ENCODE peak calls at places on chromosomes 6 and 20, in ten cellular contexts. T, C, Z, D, J, U, K, X, I and B are unnamed samples.

GRCh38 chr20:15867899-15868298 is 705.3 kb downstream of the KIF16B start:
- DNase-seq in T (no peak), C (no peak), Z (no peak), D (no peak), J (no peak), U (no peak), K (peak; percentile 2), X (no peak), I (no peak), B (no peak)

GRCh38 chr6:54267798-54268197 is 40.4 kb upstream of the TINAG start:
- DNase-seq in T (peak; percentile 52), C (peak; percentile 65), Z (peak; percentile 42), D (peak; percentile 60), J (no peak), U (no peak), K (peak; percentile 61), X (peak; percentile 73), I (peak; percentile 27), B (peak; percentile 30)

GRCh38 chr20:50690979-50691584 is at the start of gene RIPOR3:
- DNase-seq in T (no peak), C (no peak), Z (peak; percentile 39), D (no peak), J (peak; percentile 63), U (no peak), K (no peak), X (peak; percentile 59), I (peak; percentile 12), B (no peak)

GRCh38 chr6:166626177-166627038 is 643 bp downstream of the RPS6KA2 start:
- DNase-seq in T (peak; percentile 44), C (peak; percentile 60), Z (peak; percentile 41), D (peak; percentile 49), J (no peak), U (no peak), K (no peak), X (peak; percentile 50), I (no peak), B (no peak)

GRCh38 chr6:35496036-35496850 is 636 bp downstream of the TEAD3 start:
- DNase-seq in T (peak; percentile 10), C (no peak), Z (peak; percentile 32), D (no peak), J (no peak), U (peak; percentile 98), K (no peak), X (peak; percentile 77), I (no peak), B (no peak)

GRCh38 chr20:62694868-62695267 is 13.8 kb upstream of the NTSR1 start:
- DNase-seq in T (no peak), C (no peak), Z (no peak), D (no peak), J (no peak), U (no peak), K (no peak), X (no peak), I (no peak), B (no peak)

GRCh38 chr6:67393356-67393755 is 1241.7 kb upstream of the ADGRB3 start:
- DNase-seq in T (no peak), C (no peak), Z (no peak), D (no peak), J (no peak), U (no peak), K (no peak), X (no peak), I (no peak), B (no peak)

GRCh38 chr6:20811112-20811746 is 277.0 kb downstream of the CDKAL1 start:
- DNase-seq in T (no peak), C (peak; percentile 95), Z (peak; percentile 100), D (peak; percentile 99), J (peak; percentile 61), U (peak; percentile 76), K (peak; percentile 91), X (peak; percentile 59), I (peak; percentile 99), B (no peak)

GRCh38 chr6:89385846-89386245 is 26.2 kb downstream of the RRAGD start:
- DNase-seq in T (no peak), C (no peak), Z (no peak), D (no peak), J (no peak), U (no peak), K (no peak), X (no peak), I (no peak), B (no peak)

GRCh38 chr6:165846123-165846966 is 183.3 kb upstream of the PDE10A start:
- DNase-seq in T (no peak), C (no peak), Z (no peak), D (peak; percentile 8), J (no peak), U (no peak), K (no peak), X (no peak), I (no peak), B (no peak)

GRCh38 chr6:46628976-46629375 is 23.6 kb downstream of the CYP39A1 start:
- DNase-seq in T (no peak), C (no peak), Z (no peak), D (no peak), J (no peak), U (no peak), K (no peak), X (no peak), I (no peak), B (no peak)

GRCh38 chr6:46626228-46626909 is 26.2 kb downstream of the CYP39A1 start:
- DNase-seq in T (peak; percentile 50), C (peak; percentile 27), Z (no peak), D (peak; percentile 21), J (no peak), U (no peak), K (peak; percentile 16), X (peak; percentile 13), I (no peak), B (no peak)

GRCh38 chr6:46626976-46627375 is 25.6 kb downstream of the CYP39A1 start:
- DNase-seq in T (no peak), C (no peak), Z (no peak), D (no peak), J (no peak), U (no peak), K (no peak), X (no peak), I (no peak), B (no peak)

GRCh38 chr6:46629698-46630097 is 22.9 kb downstream of the CYP39A1 start:
- DNase-seq in T (no peak), C (no peak), Z (no peak), D (no peak), J (no peak), U (no peak), K (no peak), X (no peak), I (no peak), B (no peak)

GRCh38 chr6:46628498-46628897 is 24.1 kb downstream of the CYP39A1 start:
- DNase-seq in T (no peak), C (no peak), Z (no peak), D (no peak), J (no peak), U (no peak), K (no peak), X (no peak), I (no peak), B (no peak)
- H3K4me2 ChIP-seq in T (no peak overlapping the region), C (no peak overlapping the region), Z (no peak overlapping the region), D (no peak overlapping the region), J (no peak overlapping the region), U (no peak overlapping the region), K (no peak overlapping the region), X (no peak overlapping the region), I (no peak overlapping the region), B (no peak overlapping the region)

GRCh38 chr6:123508290-123508689 is 128.5 kb downstream of the TRDN start:
- DNase-seq in T (no peak), C (no peak), Z (no peak), D (no peak), J (no peak), U (no peak), K (no peak), X (no peak), I (no peak), B (no peak)
- H3K9me3 ChIP-seq in T (no peaks in the 10 kb centered on the region), C (no peaks in the 10 kb centered on the region), Z (no peaks in the 10 kb centered on the region), D (peaks cover 4% of the 10 kb centered on the region), J (no peaks in the 10 kb centered on the region), U (no peaks in the 10 kb centered on the region), K (no peaks in the 10 kb centered on the region), X (no peaks in the 10 kb centered on the region), I (no peaks in the 10 kb centered on the region), B (no peaks in the 10 kb centered on the region)

GRCh38 chr20:61515922-61516321 is 263.9 kb downstream of the CDH4 start:
- DNase-seq in T (no peak), C (no peak), Z (no peak), D (no peak), J (no peak), U (no peak), K (no peak), X (no peak), I (no peak), B (no peak)
- TF ChIP-seq CTCF in T (no peak), C (no peak), Z (no peak), D (no peak), J (no peak), U (no peak), K (no peak), X (no peak), I (no peak), B (no peak)

GRCh38 chr20:63884506-63885263 is 10.2 kb upstream of the DNAJC5 start:
- DNase-seq in T (no peak), C (no peak), Z (no peak), D (no peak), J (no peak), U (peak; percentile 68), K (no peak), X (no peak), I (no peak), B (no peak)

GRCh38 chr20:63882257-63883208 is 12.4 kb upstream of the DNAJC5 start:
- DNase-seq in T (no peak), C (no peak), Z (no peak), D (no peak), J (no peak), U (peak; percentile 66), K (no peak), X (no peak), I (no peak), B (no peak)

GRCh38 chr20:63886921-63887320 is 8.0 kb upstream of the DNAJC5 start:
- DNase-seq in T (no peak), C (no peak), Z (no peak), D (no peak), J (no peak), U (peak; percentile 71), K (no peak), X (no peak), I (no peak), B (no peak)

GRCh38 chr20:63886054-63886419 is 8.9 kb upstream of the DNAJC5 start:
- DNase-seq in T (no peak), C (no peak), Z (no peak), D (no peak), J (no peak), U (peak; percentile 52), K (no peak), X (no peak), I (no peak), B (no peak)

DNA sequence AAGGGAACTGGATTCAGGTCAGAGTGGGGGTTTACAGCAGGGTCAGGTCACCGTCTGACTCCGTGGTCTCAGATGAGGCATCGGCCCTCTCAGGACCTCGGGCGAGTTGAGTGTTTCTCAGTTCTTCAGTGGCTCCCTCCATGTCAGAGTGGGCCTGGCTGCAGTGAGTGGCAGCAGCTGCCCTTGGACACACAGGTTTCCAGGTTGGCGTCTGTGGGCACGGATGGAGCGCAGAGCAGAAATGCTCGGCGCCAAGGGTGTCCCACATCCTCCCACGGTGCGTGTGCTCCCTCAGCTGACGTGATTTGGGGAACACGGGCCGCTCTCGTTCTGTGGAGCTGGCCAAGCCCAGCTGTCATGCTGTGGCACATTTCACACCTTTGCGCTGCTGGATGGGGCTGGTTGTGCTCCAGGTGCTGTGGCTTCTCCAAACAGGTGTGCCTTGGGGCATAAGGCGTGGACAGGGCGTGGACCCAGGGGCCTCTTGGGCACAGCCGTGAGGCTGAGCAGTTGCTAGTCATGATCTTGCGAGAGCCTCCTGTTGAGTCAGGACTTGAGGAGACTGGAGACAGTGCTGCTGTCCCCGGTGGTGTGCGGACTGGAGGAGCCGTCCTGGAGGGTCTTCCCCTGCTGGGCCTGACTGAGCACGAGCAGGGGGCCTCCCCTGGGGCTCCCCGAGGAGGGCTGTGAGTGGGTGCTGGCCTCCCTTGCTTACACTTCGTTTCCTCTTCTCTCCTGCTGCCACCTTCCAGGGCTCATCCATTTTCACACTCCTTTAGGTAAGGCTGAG is 9.5 kb upstream of the DNAJC5 start:
- DNase-seq in T (no peak), C (no peak), Z (no peak), D (no peak), J (no peak), U (peak; percentile 43), K (no peak), X (no peak), I (no peak), B (no peak)
- H3K4me2 ChIP-seq in T (no peak overlapping the region), C (no peak overlapping the region), Z (no peak overlapping the region), D (no peak overlapping the region), J (no peak overlapping the region), U (no peak overlapping the region), K (no peak overlapping the region), X (no peak overlapping the region), I (no peak overlapping the region), B (no peak overlapping the region)